ENCODE peak calls at places on chromosomes 12 and 14, in four cellular contexts. B is esophagus squamous epithelium, Z is left lobe of liver, J is NCI-H1694. Q is an unnamed sample.

GRCh38 chr14:35277179-35277578 is 15.0 kb upstream of the PSMA6 start:
- DNase-seq in B (no peak), Z (no peak), J (no peak), Q (no peak)

GRCh38 chr12:16599081-16599480 is 6.9 kb downstream of the LMO3 start:
- DNase-seq in B (no peak), Z (no peak), J (no peak), Q (no peak)

GRCh38 chr12:31386364-31386777 is 60.4 kb upstream of the SINHCAF start:
- DNase-seq in B (no peak), Z (no peak), J (no peak), Q (no peak)

GRCh38 chr14:75339059-75339458 is 60.4 kb downstream of the FOS start:
- DNase-seq in B (no peak), Z (no peak), J (no peak), Q (no peak)

GRCh38 chr14:54312166-54312801 is 84.5 kb upstream of the CDKN3 start:
- DNase-seq in B (no peak), Z (no peak), J (no peak), Q (no peak)

GRCh38 chr14:71592361-71592760 is 339.9 kb upstream of the RGS6 start:
- DNase-seq in B (no peak), Z (no peak), J (no peak), Q (no peak)

GRCh38 chr14:100786131-100786530 is 39.8 kb upstream of the MEG3 start:
- DNase-seq in B (no peak), Z (no peak), J (no peak), Q (no peak)

GRCh38 chr14:69288001-69288771 is 28.2 kb downstream of the GALNT16 start:
- DNase-seq in B (no peak), Z (peak; percentile 74), J (no peak), Q (no peak)

GRCh38 chr14:73227812-73228781 is 9.2 kb upstream of the PAPLN start:
- DNase-seq in B (no peak), Z (no peak), J (peak; percentile 94), Q (no peak)

GRCh38 chr12:6228535-6229223 is 28.5 kb downstream of the CD9 start:
- DNase-seq in B (no peak), Z (no peak), J (no peak), Q (no peak)

GRCh38 chr12:3173008-3173553 is 95.9 kb downstream of the TSPAN9 start:
- DNase-seq in B (no peak), Z (no peak), J (no peak), Q (no peak)

GRCh38 chr14:51661504-51661903 is 9.8 kb downstream of the FRMD6 start:
- DNase-seq in B (no peak), Z (no peak), J (no peak), Q (no peak)

GRCh38 chr12:63977441-63977840 is 132.9 kb downstream of the SRGAP1 start:
- DNase-seq in B (no peak), Z (no peak), J (no peak), Q (no peak)

GRCh38 chr12:49446571-49446970 is 79.3 kb downstream of the SPATS2 start:
- DNase-seq in B (no peak), Z (no peak), J (no peak), Q (no peak)

GRCh38 chr14:101497910-101498860 is 63.1 kb upstream of the DIO3 start:
- DNase-seq in B (no peak), Z (peak; percentile 32), J (no peak), Q (no peak)

GRCh38 chr12:7061596-7061995 is 1.1 kb downstream of the C1S start:
- DNase-seq in B (no peak), Z (peak; percentile 86), J (no peak), Q (no peak)

GRCh38 chr12:113071427-113072112 is 15.0 kb downstream of the DTX1 start:
- DNase-seq in B (no peak), Z (peak; percentile 81), J (no peak), Q (no peak)

GRCh38 chr12:72012874-72013273 is 74.2 kb downstream of the TPH2 start:
- DNase-seq in B (no peak), Z (no peak), J (no peak), Q (no peak)

GRCh38 chr12:7609480-7609879 is 56.2 kb downstream of the APOBEC1 start:
- DNase-seq in B (no peak), Z (no peak), J (no peak), Q (no peak)

GRCh38 chr12:56521590-56522371 is at the start of gene RBMS2:
- DNase-seq in B (no peak), Z (peak; percentile 54), J (no peak), Q (peak; percentile 58)

GRCh38 chr12:78562358-78563205 is 302.0 kb upstream of the SYT1 start:
- DNase-seq in B (no peak), Z (no peak), J (no peak), Q (no peak)

GRCh38 chr14:79418649-79419415 is 792.5 kb downstream of the DIO2 start:
- DNase-seq in B (no peak), Z (no peak), J (peak; percentile 22), Q (no peak)